ENCODE peak calls at places on chromosomes 5 and 9, in seven cellular contexts. S, J, H, I, X, G and P are unnamed samples.

GRCh38 chr5:10635861-10636350 is 72.0 kb downstream of the ANKRD33B start:
- DNase-seq in S (no peak), J (no peak), H (no peak), I (no peak), X (no peak), G (no peak), P (no peak)

GRCh38 chr5:174834081-174834480 is 109.7 kb downstream of the MSX2 start:
- DNase-seq in S (no peak), J (no peak), H (no peak), I (no peak), X (no peak), G (no peak), P (no peak)

GRCh38 chr9:115000217-115000639 is 69.8 kb upstream of the TNFSF8 start:
- DNase-seq in S (no peak), J (no peak), H (no peak), I (no peak), X (no peak), G (no peak), P (no peak)

GRCh38 chr9:129643706-129644105 is 1.8 kb upstream of the ASB6 start:
- DNase-seq in S (no peak), J (no peak), H (no peak), I (no peak), X (no peak), G (no peak), P (no peak)

GRCh38 chr9:93082841-93083411 is 13.1 kb upstream of the CARD19 start:
- DNase-seq in S (peak; percentile 8), J (no peak), H (peak; percentile 69), I (no peak), X (no peak), G (no peak), P (no peak)

GRCh38 chr5:83914662-83915418 is 194.2 kb upstream of the HAPLN1 start:
- DNase-seq in S (no peak), J (no peak), H (no peak), I (no peak), X (no peak), G (no peak), P (no peak)

GRCh38 chr9:121785673-121786542 is 134.5 kb downstream of the DAB2IP start:
- DNase-seq in S (no peak), J (peak; percentile 23), H (no peak), I (no peak), X (no peak), G (no peak), P (no peak)

GRCh38 chr5:74185599-74185998 is 454.9 kb downstream of the ENC1 start:
- DNase-seq in S (no peak), J (no peak), H (no peak), I (no peak), X (no peak), G (no peak), P (no peak)

GRCh38 chr5:135386886-135387628 is 12.0 kb downstream of the MACROH2A1 start:
- DNase-seq in S (peak; percentile 71), J (no peak), H (no peak), I (no peak), X (no peak), G (peak; percentile 59), P (peak; percentile 80)

GRCh38 chr9:79701651-79702050 is 129.9 kb downstream of the TLE4 start:
- DNase-seq in S (peak; percentile 23), J (no peak), H (no peak), I (no peak), X (no peak), G (no peak), P (no peak)

GRCh38 chr5:170656346-170656745 is 127.2 kb upstream of the GABRP start:
- DNase-seq in S (no peak), J (no peak), H (no peak), I (no peak), X (no peak), G (no peak), P (no peak)

GRCh38 chr9:136436055-136436634 is 3.5 kb downstream of the INPP5E start:
- DNase-seq in S (no peak), J (no peak), H (no peak), I (no peak), X (no peak), G (no peak), P (no peak)

GRCh38 chr9:121945849-121946248 is 147.3 kb downstream of the TTLL11 start:
- DNase-seq in S (no peak), J (no peak), H (no peak), I (no peak), X (no peak), G (peak; percentile 40), P (no peak)

GRCh38 chr5:35672995-35673394 is 55.3 kb downstream of the SPEF2 start:
- DNase-seq in S (no peak), J (peak; percentile 34), H (peak; percentile 86), I (peak; percentile 47), X (no peak), G (no peak), P (no peak)

GRCh38 chr9:72977670-72978069 is 24.8 kb upstream of the ALDH1A1 start:
- DNase-seq in S (no peak), J (no peak), H (no peak), I (no peak), X (no peak), G (no peak), P (no peak)

GRCh38 chr9:109520475-109521132 is 22.5 kb upstream of the PTPN3 start:
- DNase-seq in S (peak; percentile 66), J (peak; percentile 77), H (peak; percentile 85), I (peak; percentile 93), X (no peak), G (peak; percentile 76), P (no peak)

GRCh38 chr9:113479150-113479761 is 15.7 kb downstream of the RGS3 start:
- DNase-seq in S (peak; percentile 4), J (no peak), H (peak; percentile 78), I (no peak), X (peak; percentile 43), G (no peak), P (no peak)

GRCh38 chr5:141409598-141410306 is 1.9 kb downstream of the PCDHGB6 start:
- DNase-seq in S (no peak), J (no peak), H (peak; percentile 51), I (no peak), X (no peak), G (no peak), P (no peak)

GRCh38 chr5:168159425-168159824 is 132.0 kb upstream of the WWC1 start:
- DNase-seq in S (no peak), J (peak; percentile 80), H (no peak), I (peak; percentile 84), X (no peak), G (no peak), P (no peak)

GRCh38 chr5:173688708-173689107 is 72.3 kb upstream of the BOD1 start:
- DNase-seq in S (no peak), J (no peak), H (no peak), I (no peak), X (no peak), G (no peak), P (no peak)

GRCh38 chr5:106311230-106311629 is 1359.5 kb downstream of the EFNA5 start:
- DNase-seq in S (no peak), J (no peak), H (no peak), I (no peak), X (no peak), G (no peak), P (peak; percentile 52)

GRCh38 chr5:77638204-77638762 is at the start of gene OTP:
- DNase-seq in S (no peak), J (no peak), H (no peak), I (no peak), X (no peak), G (no peak), P (no peak)

GRCh38 chr9:129857207-129857606 is 21.9 kb downstream of the USP20 start:
- DNase-seq in S (no peak), J (no peak), H (no peak), I (no peak), X (no peak), G (no peak), P (no peak)

GRCh38 chr5:175523292-175523691 is 44.9 kb downstream of the SFXN1 start:
- DNase-seq in S (no peak), J (no peak), H (no peak), I (no peak), X (no peak), G (no peak), P (no peak)

GRCh38 chr9:27117489-27118135 is 8.6 kb downstream of the TEK start:
- DNase-seq in S (peak; percentile 61), J (peak; percentile 35), H (no peak), I (no peak), X (no peak), G (no peak), P (no peak)

GRCh38 chr5:170164921-170165320 is 59.2 kb downstream of the FOXI1 start:
- DNase-seq in S (no peak), J (no peak), H (no peak), I (no peak), X (no peak), G (no peak), P (no peak)

GRCh38 chr9:135216666-135217431 is 129.4 kb downstream of the OLFM1 start:
- DNase-seq in S (no peak), J (peak; percentile 28), H (no peak), I (no peak), X (no peak), G (no peak), P (no peak)

GRCh38 chr9:116555102-116555501 is 132.0 kb upstream of the TRIM32 start:
- DNase-seq in S (no peak), J (no peak), H (no peak), I (no peak), X (no peak), G (no peak), P (no peak)

GRCh38 chr5:32475338-32476097 is 31.0 kb upstream of the ZFR start:
- DNase-seq in S (no peak), J (no peak), H (no peak), I (peak; percentile 35), X (no peak), G (no peak), P (no peak)

GRCh38 chr5:90866915-90867715 is 308.5 kb downstream of the ADGRV1 start:
- DNase-seq in S (no peak), J (no peak), H (no peak), I (no peak), X (no peak), G (no peak), P (no peak)

GRCh38 chr5:73030995-73031394 is 75.2 kb downstream of the FCHO2 start:
- DNase-seq in S (no peak), J (peak; percentile 45), H (no peak), I (peak; percentile 81), X (no peak), G (peak; percentile 69), P (peak; percentile 72)

GRCh38 chr5:154395407-154396106 is 50.2 kb upstream of the SAP30L start:
- DNase-seq in S (peak; percentile 10), J (peak; percentile 82), H (no peak), I (peak; percentile 67), X (no peak), G (no peak), P (no peak)

GRCh38 chr9:80026121-80026520 is 454.4 kb downstream of the TLE4 start:
- DNase-seq in S (no peak), J (no peak), H (no peak), I (no peak), X (no peak), G (no peak), P (no peak)

GRCh38 chr5:150449491-150450339 is at the start of gene RPS14:
- DNase-seq in S (peak; percentile 92), J (peak; percentile 94), H (peak; percentile 98), I (peak; percentile 95), X (peak; percentile 94), G (peak; percentile 93), P (peak; percentile 71)

GRCh38 chr5:13019729-13020128 is 924.8 kb downstream of the DNAH5 start:
- DNase-seq in S (no peak), J (no peak), H (no peak), I (no peak), X (no peak), G (no peak), P (no peak)

GRCh38 chr9:78031271-78031825 is at the start of gene GNAQ:
- DNase-seq in S (no peak), J (no peak), H (no peak), I (peak; percentile 59), X (peak; percentile 60), G (no peak), P (no peak)